ENCODE peak calls at places on chromosomes 7 and 10, in six cellular contexts. Q is prostate gland, Z is GM12865, S is fibroblast of mammary gland, N is transverse colon, B is PC-9. P is an unnamed sample.

GRCh38 chr7:70044064-70044463 is 445.8 kb downstream of the AUTS2 start:
- DNase-seq in S (no peak), Q (no peak), B (no peak), Z (no peak), N (peak; percentile 9), P (no peak)

GRCh38 chr10:4623757-4624420 is 202.1 kb upstream of the AKR1E2 start:
- DNase-seq in Q (no peak), S (peak; percentile 26), N (no peak), Z (no peak), B (no peak), P (no peak)

GRCh38 chr10:113665806-113666354 is 2.0 kb upstream of the NRAP start:
- DNase-seq in N (no peak), Z (no peak), S (peak; percentile 78), Q (peak; percentile 66), B (peak; percentile 59), P (no peak)

GRCh38 chr7:74226633-74227032 is 16.8 kb downstream of the LAT2 start:
- DNase-seq in Z (no peak), B (no peak), Q (no peak), S (no peak), N (peak; percentile 22), P (no peak)

GRCh38 chr7:29343379-29343778 is 148.8 kb downstream of the CHN2 start:
- DNase-seq in S (no peak), N (no peak), Z (no peak), Q (no peak), B (no peak), P (no peak)

GRCh38 chr7:86914468-86915054 is 144.9 kb downstream of the ELAPOR2 start:
- DNase-seq in B (no peak), Q (no peak), Z (peak; percentile 22), S (peak; percentile 47), N (no peak), P (no peak)

GRCh38 chr7:138889566-138889965 is 91.6 kb upstream of the ATP6V0A4 start:
- DNase-seq in Q (no peak), N (no peak), B (no peak), Z (no peak), S (peak; percentile 42), P (no peak)

GRCh38 chr7:64882341-64883112 is 20.5 kb upstream of the ZNF273 start:
- DNase-seq in Z (no peak), Q (peak; percentile 70), B (no peak), N (peak; percentile 26), S (peak; percentile 44), P (no peak)

GRCh38 chr7:43249808-43250145 is 137.3 kb downstream of the HECW1 start:
- DNase-seq in B (no peak), N (no peak), Z (no peak), Q (no peak), S (no peak), P (no peak)

GRCh38 chr7:45088821-45089313 is at the start of gene NACAD:
- DNase-seq in Z (no peak), S (no peak), B (no peak), Q (peak; percentile 26), N (peak; percentile 45), P (no peak)

GRCh38 chr10:53447576-53447975 is 675.0 kb upstream of the MBL2 start:
- DNase-seq in Z (no peak), B (no peak), S (no peak), Q (no peak), N (no peak), P (no peak)

GRCh38 chr7:100612730-100613446 is 548 bp downstream of the MOSPD3 start:
- DNase-seq in B (no peak), S (no peak), Z (no peak), Q (no peak), N (no peak), P (no peak)

GRCh38 chr7:47314728-47315601 is 266.9 kb downstream of the TNS3 start:
- DNase-seq in Z (no peak), Q (no peak), S (peak; percentile 65), B (no peak), N (no peak), P (no peak)

GRCh38 chr7:26694713-26695112 is 169.7 kb downstream of the SKAP2 start:
- DNase-seq in Q (no peak), S (no peak), B (no peak), N (no peak), Z (no peak), P (no peak)

GRCh38 chr7:8259586-8260222 is 2.3 kb downstream of the ICA1 start:
- DNase-seq in S (no peak), Q (no peak), B (no peak), Z (no peak), N (no peak), P (no peak)

GRCh38 chr10:48213047-48213446 is 61.4 kb downstream of the FRMPD2 start:
- DNase-seq in Q (no peak), Z (no peak), S (no peak), B (no peak), N (no peak), P (no peak)

GRCh38 chr10:101063162-101063525 is 1.4 kb downstream of the KAZALD1 start:
- DNase-seq in N (no peak), S (no peak), Q (no peak), Z (no peak), B (no peak), P (no peak)

GRCh38 chr10:89296227-89296648 is 5.6 kb upstream of the IFIT2 start:
- DNase-seq in S (peak; percentile 87), N (no peak), Q (no peak), B (no peak), Z (peak; percentile 49), P (no peak)

GRCh38 chr7:101031082-101031481 is 11.2 kb downstream of the MUC17 start:
- DNase-seq in Q (peak; percentile 42), Z (no peak), B (peak; percentile 19), N (peak; percentile 21), S (no peak), P (no peak)

GRCh38 chr10:23530079-23530478 is 91.2 kb downstream of the OTUD1 start:
- DNase-seq in N (no peak), Z (peak; percentile 6), B (no peak), S (peak; percentile 38), Q (no peak), P (no peak)

GRCh38 chr7:76302299-76303056 is at the start of gene HSPB1:
- DNase-seq in Q (peak; percentile 95), S (peak; percentile 85), Z (peak; percentile 80), N (peak; percentile 94), B (peak; percentile 83), P (no peak)

GRCh38 chr10:58810751-58811150 is 298.1 kb downstream of the BICC1 start:
- DNase-seq in S (no peak), B (no peak), Q (peak; percentile 28), Z (no peak), N (no peak), P (no peak)

GRCh38 chr10:14560274-14560673 is 214.4 kb downstream of the FAM107B start:
- DNase-seq in Q (no peak), S (peak; percentile 68), N (no peak), B (peak; percentile 84), Z (peak; percentile 58), P (no peak)

GRCh38 chr10:119323085-119323670 is 115.8 kb downstream of the GRK5 start:
- DNase-seq in N (no peak), Z (no peak), S (no peak), Q (no peak), B (no peak), P (no peak)

GRCh38 chr10:71090330-71090729 is 122.0 kb upstream of the UNC5B start:
- DNase-seq in N (no peak), Q (peak; percentile 1), Z (no peak), B (no peak), S (no peak), P (no peak)

GRCh38 chr10:78286675-78287074 is 253.0 kb downstream of the RPS24 start:
- DNase-seq in B (no peak), Z (no peak), S (no peak), N (no peak), Q (no peak), P (no peak)

GRCh38 chr10:78280604-78281003 is 246.9 kb downstream of the RPS24 start:
- DNase-seq in N (no peak), Q (no peak), Z (no peak), S (no peak), B (no peak), P (no peak)

GRCh38 chr10:78281627-78282026 is 248.0 kb downstream of the RPS24 start:
- DNase-seq in Q (no peak), Z (no peak), N (no peak), B (no peak), S (no peak), P (no peak)

GRCh38 chr10:78286186-78286585 is 252.5 kb downstream of the RPS24 start:
- DNase-seq in Q (no peak), N (no peak), B (no peak), S (no peak), Z (no peak), P (no peak)

GRCh38 chr10:78283069-78283682 is 249.5 kb downstream of the RPS24 start:
- DNase-seq in N (no peak), Z (no peak), B (no peak), S (no peak), Q (no peak), P (no peak)
- TF ChIP-seq CTCF in N (no peak), Z (no peak), B (no peak), S (no peak), Q (no peak), P (no peak)

GRCh38 chr10:46541017-46541661 is 15.3 kb downstream of the GPRIN2 start:
- DNase-seq in Q (no peak), S (no peak), Z (no peak), N (peak; percentile 60), B (peak; percentile 57), P (no peak)
- H3K4me3 ChIP-seq in Q (peak overlapping the region; percentile 9), S (peak overlapping the region; percentile 15), Z (no peak overlapping the region), N (no peak overlapping the region), B (no peak overlapping the region), P (peak overlapping the region; percentile 31)

DNA sequence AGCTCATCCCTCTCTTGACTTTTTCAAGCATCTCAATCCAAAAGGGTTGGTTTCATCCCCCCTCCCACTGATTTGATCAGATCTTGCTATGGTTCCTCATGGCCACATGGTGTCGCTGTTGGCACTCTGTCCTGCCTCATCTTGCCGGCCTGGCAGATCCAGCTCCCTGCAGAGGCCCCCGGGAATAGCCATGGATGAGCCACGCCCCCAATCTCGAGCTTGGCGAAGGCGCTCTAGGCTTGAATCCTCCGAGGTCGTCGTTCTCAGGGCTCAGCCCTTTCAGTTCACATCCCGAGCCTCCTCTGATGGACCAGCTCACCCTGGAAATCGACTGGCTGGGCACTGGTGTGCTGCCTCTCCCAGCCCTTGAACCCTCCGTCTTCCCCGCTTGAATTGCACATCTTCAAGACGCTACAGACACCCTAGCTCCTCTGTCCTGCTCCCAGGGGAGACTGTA is 628.7 kb downstream of the TYW1 start:
- DNase-seq in N (peak; percentile 50), Q (peak; percentile 61), B (peak; percentile 26), Z (peak; percentile 41), S (peak; percentile 62), P (peak; percentile 5)
- TF ChIP-seq CTCF in N (peak; percentile 75), Q (peak; percentile 57), B (peak; percentile 91), Z (peak; percentile 81), S (peak; percentile 89), P (peak; percentile 75)

DNA sequence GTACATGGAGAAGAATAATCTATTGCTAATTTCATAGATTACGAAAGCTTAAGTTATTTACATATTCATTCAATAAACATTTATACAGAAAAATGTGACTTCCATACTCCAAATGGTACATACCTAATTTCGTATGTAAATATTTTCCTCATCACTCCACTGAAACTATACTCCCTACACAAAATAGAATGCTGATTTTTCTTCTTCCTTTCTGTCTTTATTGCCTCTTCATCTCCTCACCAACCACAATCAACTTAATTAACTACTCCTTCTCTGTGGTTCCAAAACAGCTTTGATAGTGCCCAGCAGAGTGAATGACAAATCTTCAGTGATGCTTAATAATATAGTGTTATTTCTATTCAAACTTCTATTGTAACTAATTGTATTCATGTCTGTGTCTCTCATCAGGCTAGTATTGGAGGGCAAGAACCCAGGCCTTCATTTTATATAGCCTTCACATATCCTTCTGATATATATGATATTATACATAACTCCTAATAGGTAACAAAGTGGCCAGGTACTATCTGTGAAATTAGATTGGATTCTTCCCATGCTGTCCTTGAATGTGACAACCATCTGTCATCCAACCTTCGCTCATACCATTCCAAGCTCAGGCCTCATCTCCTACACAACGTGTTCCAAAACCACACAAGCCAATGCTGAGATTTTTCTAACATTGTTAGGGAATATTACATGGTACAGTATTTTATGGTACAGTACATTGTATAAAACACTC is 5.3 kb downstream of the ITGB1 start:
- DNase-seq in B (no peak), S (no peak), Z (no peak), Q (no peak), N (no peak), P (no peak)
- H3K4me3 ChIP-seq in B (no peak overlapping the region), S (no peak overlapping the region), Z (no peak overlapping the region), Q (no peak overlapping the region), N (no peak overlapping the region), P (no peak overlapping the region)